ENCODE peak calls at places on chromosomes 16 and 17, in eight cellular contexts. R, Z, T, E, M, X, G and S are unnamed samples.

GRCh38 chr16:10862432-10862831 is 14.6 kb upstream of the CIITA start:
- DNase-seq in E (peak), T (no peak), M (peak), Z (no peak), R (peak), G (no peak), X (peak), S (no peak)

GRCh38 chr17:56785396-56785795 is 48.3 kb downstream of the C17orf67 start:
- DNase-seq in T (no peak), X (no peak), R (peak), Z (no peak), E (no peak), M (no peak), G (no peak), S (no peak)

GRCh38 chr17:82658331-82658730 is 10.1 kb upstream of the WDR45B start:
- DNase-seq in X (no peak), G (no peak), E (no peak), M (no peak), T (no peak), Z (no peak), R (no peak), S (no peak)

GRCh38 chr16:4517812-4518211 is 20.8 kb downstream of the CDIP1 start:
- DNase-seq in X (peak), E (no peak), G (peak), M (no peak), Z (no peak), T (no peak), R (peak), S (no peak)

GRCh38 chr17:19322129-19322505 is 40.4 kb downstream of the B9D1 start:
- DNase-seq in E (no peak), X (peak), T (no peak), Z (no peak), M (no peak), R (no peak), G (no peak), S (no peak)

GRCh38 chr16:24525970-24526559 is 13.3 kb upstream of the RBBP6 start:
- DNase-seq in X (no peak), G (no peak), E (no peak), M (peak), R (no peak), T (no peak), Z (no peak), S (no peak)

GRCh38 chr17:78779848-78780247 is 2.2 kb downstream of the CYTH1 start:
- DNase-seq in Z (peak), X (peak), T (peak), M (no peak), R (no peak), E (no peak), G (peak), S (peak)

GRCh38 chr16:11156401-11156800 is 99.6 kb downstream of the SOCS1 start:
- DNase-seq in X (no peak), G (no peak), R (no peak), T (no peak), E (no peak), M (no peak), Z (no peak), S (peak)

GRCh38 chr17:15262291-15263205 is 2.6 kb downstream of the PMP22 start:
- DNase-seq in M (peak), T (peak), E (peak), Z (no peak), G (no peak), R (peak), X (peak), S (no peak)

GRCh38 chr17:69141802-69142472 is at the start of gene ABCA6:
- DNase-seq in Z (no peak), X (no peak), R (no peak), T (no peak), E (peak), M (no peak), G (no peak), S (no peak)

GRCh38 chr17:59893617-59894100 is 738 bp downstream of the RPS6KB1 start:
- DNase-seq in E (no peak), X (no peak), G (peak), M (no peak), R (peak), T (no peak), Z (no peak), S (no peak)

GRCh38 chr17:40417609-40418427 is at the start of gene TOP2A:
- DNase-seq in M (peak), G (peak), Z (peak), X (peak), R (peak), T (peak), E (peak), S (no peak)

GRCh38 chr17:70120420-70120819 is 45.4 kb downstream of the KCNJ16 start:
- DNase-seq in E (no peak), G (peak), Z (no peak), M (no peak), X (no peak), R (no peak), T (no peak), S (no peak)

GRCh38 chr17:62565817-62566216 is 61.7 kb upstream of the MRC2 start:
- DNase-seq in G (no peak), R (peak), M (no peak), X (no peak), E (no peak), T (no peak), Z (no peak), S (no peak)

GRCh38 chr17:7250655-7251329 is 742 bp downstream of the CTDNEP1 start:
- DNase-seq in G (peak), T (no peak), M (no peak), E (no peak), X (no peak), R (no peak), Z (peak), S (no peak)

GRCh38 chr17:79294459-79295071 is 219.9 kb downstream of the ENGASE start:
- DNase-seq in E (peak), G (peak), Z (no peak), X (peak), M (peak), R (peak), T (no peak), S (no peak)

GRCh38 chr17:9274119-9274445 is 252.8 kb downstream of the NTN1 start:
- DNase-seq in R (no peak), X (no peak), E (no peak), G (no peak), T (no peak), M (no peak), Z (no peak), S (no peak)

GRCh38 chr16:51818342-51818944 is 667.4 kb upstream of the SALL1 start:
- DNase-seq in Z (no peak), E (no peak), M (no peak), G (peak), T (no peak), R (peak), X (no peak), S (no peak)

GRCh38 chr16:14202697-14203096 is 131.6 kb downstream of the MRTFB start:
- DNase-seq in T (no peak), E (no peak), X (no peak), G (peak), Z (no peak), M (no peak), R (no peak), S (no peak)

GRCh38 chr16:66457888-66458287 is 30.8 kb downstream of the BEAN1 start:
- DNase-seq in G (no peak), R (peak), X (no peak), Z (no peak), M (no peak), T (no peak), E (no peak), S (no peak)

GRCh38 chr16:17313085-17313611 is 157.6 kb downstream of the XYLT1 start:
- DNase-seq in T (peak), R (peak), M (no peak), G (no peak), Z (no peak), X (no peak), E (peak), S (no peak)

GRCh38 chr17:49436174-49436573 is 21.5 kb upstream of the PHB1 start:
- DNase-seq in Z (no peak), M (no peak), E (no peak), R (no peak), X (no peak), G (no peak), T (no peak), S (no peak)

GRCh38 chr16:82344157-82344556 is 174.1 kb upstream of the MPHOSPH6 start:
- DNase-seq in G (peak), M (no peak), Z (no peak), X (no peak), R (no peak), T (no peak), E (no peak), S (no peak)

GRCh38 chr16:82621796-82622195 is 5.0 kb upstream of the CDH13 start:
- DNase-seq in T (no peak), M (no peak), G (no peak), R (no peak), E (no peak), Z (no peak), X (no peak), S (no peak)

GRCh38 chr16:56600398-56600999 is 7.9 kb upstream of the MT2A start:
- DNase-seq in Z (no peak), T (no peak), E (peak), G (peak), R (peak), X (no peak), M (no peak), S (no peak)

GRCh38 chr17:29583324-29584248 is 5.9 kb downstream of the GIT1 start:
- DNase-seq in M (no peak), E (no peak), Z (no peak), X (no peak), G (no peak), T (no peak), R (no peak), S (no peak)

GRCh38 chr16:12119037-12119436 is 142.5 kb downstream of the SNX29 start:
- DNase-seq in G (no peak), Z (no peak), T (no peak), M (no peak), R (no peak), E (no peak), X (peak), S (no peak)

GRCh38 chr16:72725643-72726042 is 322.3 kb downstream of the ZFHX3 start:
- DNase-seq in G (no peak), R (no peak), Z (no peak), E (no peak), M (no peak), T (no peak), X (no peak), S (no peak)

GRCh38 chr16:72722552-72722951 is 325.4 kb downstream of the ZFHX3 start:
- DNase-seq in T (no peak), R (no peak), X (no peak), M (no peak), Z (no peak), E (no peak), G (no peak), S (no peak)

GRCh38 chr16:72723781-72724180 is 324.1 kb downstream of the ZFHX3 start:
- DNase-seq in M (no peak), E (no peak), Z (no peak), T (no peak), G (no peak), X (no peak), R (peak), S (no peak)

GRCh38 chr16:72721981-72722380 is 325.9 kb downstream of the ZFHX3 start:
- DNase-seq in X (no peak), T (no peak), Z (no peak), R (no peak), G (no peak), M (no peak), E (no peak), S (no peak)
- TF ChIP-seq CTCF in X (no peak), T (no peak), Z (no peak), R (no peak), G (no peak), M (no peak), E (no peak), S (peak)

GRCh38 chr16:58196898-58197313 is 1.0 kb downstream of the CSNK2A2 start:
- DNase-seq in M (no peak), T (no peak), Z (no peak), G (no peak), X (no peak), R (peak), E (no peak), S (no peak)

GRCh38 chr16:58198739-58199411 is 969 bp upstream of the CSNK2A2 start:
- DNase-seq in R (no peak), T (no peak), E (no peak), X (no peak), M (no peak), Z (no peak), G (no peak), S (no peak)

GRCh38 chr16:58200398-58200797 is 2.5 kb upstream of the CSNK2A2 start:
- DNase-seq in G (no peak), Z (no peak), E (no peak), T (no peak), M (no peak), X (no peak), R (no peak), S (no peak)

GRCh38 chr16:58197314-58198012 is 443 bp downstream of the CSNK2A2 start:
- DNase-seq in M (no peak), R (no peak), Z (no peak), G (peak), X (no peak), T (no peak), E (no peak), S (no peak)

DNA sequence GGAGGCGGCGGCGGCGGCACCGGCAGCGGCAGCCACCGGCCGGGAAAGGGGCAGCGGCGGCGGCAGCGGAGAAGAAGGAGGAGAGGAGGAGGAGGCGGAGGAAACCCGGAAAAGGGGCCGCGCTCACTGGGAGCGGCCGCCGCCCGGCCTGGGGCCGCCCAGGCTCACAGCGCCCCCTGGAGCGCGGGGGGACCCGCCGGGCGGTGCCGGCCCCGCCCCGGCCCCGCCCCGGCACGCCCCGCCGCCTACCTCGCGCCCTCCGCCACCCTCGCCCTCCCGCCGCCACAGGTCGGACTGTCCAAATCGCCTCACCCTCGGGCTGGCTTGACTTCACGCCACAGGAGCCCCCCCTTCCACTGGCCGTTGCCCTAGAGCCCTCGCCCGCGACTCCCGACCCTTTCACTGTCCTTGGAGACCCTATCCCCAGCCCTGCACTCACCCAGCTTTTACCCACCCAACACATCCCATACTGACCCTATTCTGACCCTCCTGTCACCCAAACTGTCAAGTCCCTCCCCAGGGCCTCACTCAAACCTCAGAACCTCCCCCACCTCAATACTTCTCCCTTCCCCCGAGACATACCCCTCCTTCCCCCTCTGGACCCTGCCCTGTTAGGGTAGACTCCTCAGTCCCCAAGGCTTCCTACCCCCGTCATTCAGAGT is at the start of gene CSNK2A2:
- DNase-seq in R (peak), M (peak), G (peak), Z (peak), E (peak), X (peak), T (peak), S (no peak)
- TF ChIP-seq CTCF in R (peak), M (peak), G (peak), Z (no peak), E (peak), X (no peak), T (peak), S (peak)

GRCh38 chr16:85917012-85917411 is 18.1 kb downstream of the IRF8 start:
- DNase-seq in T (peak), R (no peak), M (no peak), Z (no peak), G (no peak), E (no peak), X (no peak), S (peak)
- TF ChIP-seq CTCF in T (no peak), R (no peak), M (no peak), Z (no peak), G (peak), E (no peak), X (peak), S (peak)

GRCh38 chr17:2125013-2125535 is 70.2 kb downstream of the HIC1 start:
- DNase-seq in X (no peak), G (no peak), M (no peak), Z (no peak), T (no peak), E (no peak), R (peak), S (no peak)

GRCh38 chr17:2124391-2124790 is 69.5 kb downstream of the HIC1 start:
- DNase-seq in E (no peak), X (no peak), G (no peak), M (no peak), Z (no peak), T (no peak), R (peak), S (no peak)

GRCh38 chr17:2120550-2121335 is 65.8 kb downstream of the HIC1 start:
- DNase-seq in G (no peak), M (no peak), R (peak), T (no peak), E (no peak), X (no peak), Z (no peak), S (no peak)

GRCh38 chr17:2123467-2124251 is 68.8 kb downstream of the HIC1 start:
- DNase-seq in T (no peak), G (no peak), Z (no peak), M (no peak), E (no peak), X (no peak), R (peak), S (no peak)

DNA sequence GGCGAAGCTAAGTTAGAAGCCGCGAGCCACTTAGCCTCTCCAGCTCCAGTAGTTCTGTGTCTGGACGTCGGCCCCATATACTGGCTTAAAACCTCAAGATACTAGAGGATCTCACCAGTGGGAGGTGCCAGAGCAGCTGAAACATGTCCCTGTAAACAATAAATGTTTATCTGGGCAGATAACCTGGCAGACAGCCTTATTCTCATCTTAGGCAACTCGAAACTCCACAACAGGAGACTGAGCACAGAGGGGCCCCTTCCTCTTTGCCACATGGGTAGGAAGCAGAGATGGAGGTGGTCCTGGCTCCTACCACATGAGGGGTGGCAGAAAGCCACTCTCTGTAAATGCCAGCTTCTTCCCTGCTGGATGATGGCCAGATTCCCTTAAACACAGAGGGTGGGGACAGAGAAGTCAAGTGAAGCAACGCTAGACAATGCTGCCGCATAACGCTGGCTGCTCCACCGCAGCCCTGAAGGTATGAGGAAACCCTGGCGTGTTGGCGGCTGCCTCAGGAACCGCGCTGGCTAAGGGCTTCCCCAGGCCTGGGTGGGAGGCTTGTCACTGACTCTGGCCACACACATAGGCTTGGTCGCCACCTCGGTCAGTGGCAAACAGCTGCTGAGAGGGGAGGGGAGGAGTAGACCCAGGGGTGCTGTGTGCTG is 67.9 kb downstream of the HIC1 start:
- DNase-seq in E (peak), G (no peak), X (peak), T (peak), Z (no peak), R (peak), M (peak), S (no peak)
- TF ChIP-seq CTCF in E (no peak), G (no peak), X (peak), T (no peak), Z (no peak), R (peak), M (no peak), S (peak)

GRCh38 chr16:57660715-57661463 is 7.2 kb upstream of the ADGRG3 start:
- DNase-seq in T (peak), M (no peak), R (no peak), Z (no peak), G (no peak), X (no peak), E (no peak), S (peak)
- TF ChIP-seq CTCF in T (no peak), M (no peak), R (no peak), Z (no peak), G (no peak), X (no peak), E (no peak), S (no peak)

GRCh38 chr17:50629902-50630301 is 4.8 kb upstream of the ABCC3 start:
- DNase-seq in X (no peak), E (no peak), Z (no peak), G (no peak), T (peak), M (no peak), R (no peak), S (no peak)

GRCh38 chr17:50631195-50631907 is 3.3 kb upstream of the ABCC3 start:
- DNase-seq in G (no peak), M (no peak), T (peak), R (no peak), Z (no peak), X (no peak), E (no peak), S (no peak)

GRCh38 chr17:50631908-50632571 is 2.6 kb upstream of the ABCC3 start:
- DNase-seq in G (peak), T (peak), Z (no peak), X (no peak), R (no peak), E (no peak), M (no peak), S (no peak)

GRCh38 chr17:50632637-50633036 is 2.0 kb upstream of the ABCC3 start:
- DNase-seq in Z (no peak), E (no peak), T (peak), X (no peak), R (no peak), M (no peak), G (peak), S (no peak)

GRCh38 chr17:50630524-50631194 is 4.0 kb upstream of the ABCC3 start:
- DNase-seq in Z (peak), G (peak), X (peak), E (peak), R (no peak), M (peak), T (peak), S (no peak)
- TF ChIP-seq CTCF in Z (peak), G (peak), X (peak), E (peak), R (peak), M (peak), T (peak), S (peak)

GRCh38 chr17:48066192-48066591 is 18.0 kb downstream of the NFE2L1 start:
- DNase-seq in R (no peak), Z (no peak), X (no peak), G (no peak), E (no peak), M (no peak), T (no peak), S (no peak)

GRCh38 chr17:48070195-48070594 is 22.0 kb downstream of the NFE2L1 start:
- DNase-seq in T (no peak), Z (no peak), G (no peak), E (no peak), R (no peak), M (no peak), X (no peak), S (no peak)

GRCh38 chr17:48067245-48067644 is 19.1 kb downstream of the NFE2L1 start:
- DNase-seq in T (no peak), M (no peak), X (no peak), R (no peak), Z (no peak), E (no peak), G (no peak), S (no peak)

GRCh38 chr17:48066656-48067055 is 18.5 kb downstream of the NFE2L1 start:
- DNase-seq in X (no peak), M (no peak), T (no peak), R (no peak), G (no peak), Z (no peak), E (no peak), S (no peak)

GRCh38 chr17:48068491-48068961 is 20.4 kb downstream of the NFE2L1 start:
- DNase-seq in T (no peak), Z (no peak), E (no peak), R (peak), X (no peak), G (peak), M (no peak), S (no peak)
- TF ChIP-seq CTCF in T (peak), Z (no peak), E (no peak), R (peak), X (peak), G (peak), M (no peak), S (peak)